ENCODE peak calls at places on chromosomes 3 and 15, in seven cellular contexts. T is progenitor cell of endocrine pancreas, R is psoas muscle, L is BE2C, Y is astrocyte, X is prostate gland, S is GM12864. B is an unnamed sample.

GRCh38 chr3:18424862-18425640 is at the start of gene SATB1:
- DNase-seq in T (peak), R (peak), L (peak), Y (peak), X (peak), S (no peak), B (peak)

GRCh38 chr3:113211370-113212154 is at the start of gene BOC:
- DNase-seq in T (peak), R (peak), L (peak), Y (peak), X (peak), S (no peak), B (peak)

GRCh38 chr3:56754753-56755365 is 46.9 kb downstream of the ARHGEF3 start:
- DNase-seq in T (no peak), R (no peak), L (no peak), Y (no peak), X (no peak), S (peak), B (no peak)

GRCh38 chr15:89400121-89400996 is 65.7 kb upstream of the POLG start:
- DNase-seq in T (no peak), R (no peak), L (peak), Y (no peak), X (no peak), S (no peak), B (no peak)

GRCh38 chr15:95492388-95493070 is 838.0 kb upstream of the NR2F2 start:
- DNase-seq in T (no peak), R (no peak), L (no peak), Y (no peak), X (no peak), S (no peak), B (no peak)

GRCh38 chr15:42226648-42227047 is 18.5 kb upstream of the VPS39 start:
- DNase-seq in T (no peak), R (no peak), L (no peak), Y (no peak), X (no peak), S (no peak), B (no peak)

GRCh38 chr3:155944081-155944480 is 73.6 kb downstream of the GMPS start:
- DNase-seq in T (no peak), R (no peak), L (no peak), Y (no peak), X (no peak), S (no peak), B (no peak)

GRCh38 chr15:43776718-43777292 is at the start of gene ELL3:
- DNase-seq in T (peak), R (peak), L (peak), Y (no peak), X (peak), S (no peak), B (peak)

GRCh38 chr15:92949604-92950249 is 49.6 kb downstream of the CHD2 start:
- DNase-seq in T (no peak), R (no peak), L (no peak), Y (no peak), X (no peak), S (no peak), B (no peak)

GRCh38 chr3:5428607-5429516 is 241.4 kb downstream of the EDEM1 start:
- DNase-seq in T (no peak), R (no peak), L (no peak), Y (peak), X (no peak), S (peak), B (no peak)

GRCh38 chr15:26628879-26629529 is 143.9 kb downstream of the GABRB3 start:
- DNase-seq in T (peak), R (peak), L (peak), Y (peak), X (peak), S (no peak), B (no peak)

GRCh38 chr3:107884719-107885460 is 205.9 kb downstream of the CD47 start:
- DNase-seq in T (no peak), R (no peak), L (peak), Y (peak), X (no peak), S (no peak), B (no peak)
- TF ChIP-seq CTCF in T (peak), R (no peak), L (peak), Y (no peak), X (no peak), S (no peak), B (no peak)

DNA sequence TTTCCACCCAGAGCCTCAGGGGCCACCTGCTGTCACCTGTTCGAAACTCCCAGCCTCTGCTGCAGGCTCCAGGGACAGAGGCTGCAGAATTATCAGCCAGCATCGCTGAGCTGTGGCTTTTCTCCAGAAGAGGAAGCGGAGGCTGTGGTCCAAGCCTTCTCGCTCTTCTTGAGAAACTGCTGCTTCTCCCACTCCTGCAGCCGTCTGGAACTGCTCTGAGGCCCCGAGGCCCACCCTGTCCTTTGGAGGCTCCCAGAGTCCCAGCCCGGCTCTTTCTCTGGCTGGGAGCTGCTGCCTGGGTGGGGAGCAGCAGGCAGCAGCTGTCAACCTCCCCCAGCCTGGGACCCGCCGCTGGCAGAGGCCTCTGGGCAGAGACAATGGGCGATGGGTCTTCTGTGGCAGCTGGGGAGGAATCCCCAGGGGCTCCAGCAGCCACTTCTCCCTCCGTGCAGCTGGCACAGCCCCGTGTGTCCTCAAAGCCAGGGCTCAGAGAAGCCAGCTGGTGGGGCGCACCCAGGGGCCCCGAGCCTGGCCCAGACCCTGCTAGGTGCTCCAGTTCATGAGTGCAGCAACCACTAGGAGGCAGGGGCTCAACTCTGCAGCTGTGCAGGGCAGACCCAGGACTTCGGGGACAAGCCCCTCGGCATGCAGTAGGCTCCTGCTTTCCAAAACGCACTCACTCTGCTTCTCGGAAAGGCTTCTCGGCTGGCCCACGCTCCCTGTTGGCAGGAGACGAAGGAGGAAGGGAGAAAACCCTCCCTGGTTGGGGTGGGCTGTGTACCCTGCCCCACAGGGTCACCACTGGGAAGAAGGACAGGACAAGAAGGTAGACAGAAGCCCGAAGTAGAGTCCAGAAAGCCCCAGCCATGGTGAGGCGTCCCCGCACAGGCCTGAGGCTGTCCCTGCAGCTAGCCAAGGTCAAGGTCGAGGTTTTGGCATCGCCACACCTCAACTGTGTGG is 49.9 kb upstream of the FURIN start:
- DNase-seq in T (no peak), R (no peak), L (peak), Y (no peak), X (no peak), S (no peak), B (no peak)
- TF ChIP-seq CTCF in T (peak), R (no peak), L (peak), Y (no peak), X (no peak), S (peak), B (peak)

GRCh38 chr15:36251450-36251849 is 328.0 kb upstream of the CDIN1 start:
- DNase-seq in T (no peak), R (no peak), L (no peak), Y (no peak), X (no peak), S (no peak), B (no peak)
- TF ChIP-seq CTCF in T (no peak), R (no peak), L (no peak), Y (no peak), X (no peak), S (no peak), B (no peak)

DNA sequence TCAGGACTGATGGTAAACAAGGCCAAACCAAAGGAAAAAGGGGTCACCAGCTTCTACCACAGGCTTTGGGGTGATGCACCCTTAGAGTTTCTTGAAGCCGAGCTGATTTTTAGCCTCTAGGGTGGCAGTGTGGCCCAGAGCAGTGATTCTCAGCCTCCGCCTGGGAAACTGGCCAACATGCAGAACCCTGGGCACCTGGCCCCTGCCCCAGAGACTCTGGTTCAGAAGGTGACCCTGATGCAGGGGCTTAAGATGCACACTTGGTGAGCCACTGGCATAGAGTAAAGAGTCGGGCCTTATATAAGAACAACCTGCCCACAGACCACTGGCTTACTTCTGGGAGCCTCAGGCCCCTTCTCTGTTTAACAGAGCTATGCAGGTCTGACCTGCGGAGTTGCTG is 44.5 kb downstream of the SYNM start:
- DNase-seq in T (no peak), R (no peak), L (no peak), Y (no peak), X (no peak), S (no peak), B (no peak)
- TF ChIP-seq CTCF in T (no peak), R (no peak), L (no peak), Y (no peak), X (no peak), S (no peak), B (no peak)

GRCh38 chr15:52351206-52351907 is 55.8 kb upstream of the MYO5C start:
- DNase-seq in T (no peak), R (no peak), L (no peak), Y (no peak), X (no peak), S (no peak), B (no peak)
- TF ChIP-seq CTCF in T (no peak), R (no peak), L (no peak), Y (no peak), X (no peak), S (no peak), B (no peak)

DNA sequence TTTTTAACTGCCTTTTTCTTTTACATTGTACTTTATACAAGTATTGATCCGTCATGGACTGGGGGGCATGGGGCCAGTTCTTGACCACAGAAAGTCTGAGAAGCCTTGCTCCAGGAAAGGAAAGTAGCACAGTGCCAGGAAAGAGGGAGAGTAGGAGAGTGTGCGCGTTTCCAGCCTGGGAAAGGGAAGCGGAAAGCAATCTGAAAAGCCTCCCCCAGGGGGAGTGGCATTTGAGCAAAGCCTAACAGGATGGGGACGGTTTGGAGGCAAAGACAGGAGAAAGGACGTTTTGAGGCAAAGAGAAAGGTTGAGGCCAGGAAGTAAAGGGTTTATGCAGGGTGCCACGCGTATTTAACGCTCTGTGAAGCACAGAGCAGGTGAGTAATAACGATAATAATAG is 116.9 kb downstream of the RORA start:
- DNase-seq in T (no peak), R (no peak), L (no peak), Y (no peak), X (no peak), S (no peak), B (peak)
- TF ChIP-seq CTCF in T (peak), R (no peak), L (no peak), Y (no peak), X (no peak), S (peak), B (peak)

GRCh38 chr3:195118671-195119070 is 152.3 kb downstream of the XXYLT1 start:
- DNase-seq in T (no peak), R (no peak), L (no peak), Y (no peak), X (no peak), S (no peak), B (no peak)
- TF ChIP-seq CTCF in T (no peak), R (no peak), L (no peak), Y (no peak), X (no peak), S (no peak), B (no peak)

GRCh38 chr3:101673953-101674352 is 3.0 kb downstream of the ZBTB11 start:
- DNase-seq in T (no peak), R (no peak), L (no peak), Y (no peak), X (no peak), S (no peak), B (no peak)
- TF ChIP-seq CTCF in T (no peak), R (no peak), L (no peak), Y (no peak), X (no peak), S (no peak), B (no peak)